ENCODE peak calls at places on chromosome 11, in seven cellular contexts. One of them, this sample, is unnamed.

GRCh38 chr11:13118194-13118593 is 109.1 kb downstream of the RASSF10 start:
- DNase-seq in transverse colon: no peak
- DNase-seq in A549: peak
- DNase-seq in fibroblast of villous mesenchyme: peak
- DNase-seq in esophagus squamous epithelium: no peak
- DNase-seq in GM23338: no peak
- DNase-seq in choroid plexus epithelial cell: peak
- DNase-seq in this sample: no peak

GRCh38 chr11:129705341-129705740 is 110.3 kb upstream of the TMEM45B start:
- DNase-seq in transverse colon: no peak
- DNase-seq in A549: no peak
- DNase-seq in fibroblast of villous mesenchyme: no peak
- DNase-seq in esophagus squamous epithelium: no peak
- DNase-seq in GM23338: no peak
- DNase-seq in choroid plexus epithelial cell: no peak
- DNase-seq in this sample: no peak

GRCh38 chr11:96576383-96576782 is 186.6 kb downstream of the JRKL start:
- DNase-seq in transverse colon: no peak
- DNase-seq in A549: no peak
- DNase-seq in fibroblast of villous mesenchyme: no peak
- DNase-seq in esophagus squamous epithelium: no peak
- DNase-seq in GM23338: no peak
- DNase-seq in choroid plexus epithelial cell: no peak
- DNase-seq in this sample: no peak

GRCh38 chr11:66277475-66278391 is at the start of gene CNIH2:
- DNase-seq in transverse colon: peak
- DNase-seq in A549: no peak
- DNase-seq in fibroblast of villous mesenchyme: no peak
- DNase-seq in esophagus squamous epithelium: no peak
- DNase-seq in GM23338: peak
- DNase-seq in choroid plexus epithelial cell: no peak
- DNase-seq in this sample: no peak

GRCh38 chr11:123654566-123655081 is at the start of gene SCN3B:
- DNase-seq in transverse colon: peak
- DNase-seq in A549: peak
- DNase-seq in fibroblast of villous mesenchyme: peak
- DNase-seq in esophagus squamous epithelium: no peak
- DNase-seq in GM23338: peak
- DNase-seq in choroid plexus epithelial cell: peak
- DNase-seq in this sample: no peak

GRCh38 chr11:57599381-57599780 is 1.9 kb downstream of the SERPING1 start:
- DNase-seq in transverse colon: no peak
- DNase-seq in A549: no peak
- DNase-seq in fibroblast of villous mesenchyme: peak
- DNase-seq in esophagus squamous epithelium: no peak
- DNase-seq in GM23338: no peak
- DNase-seq in choroid plexus epithelial cell: peak
- DNase-seq in this sample: no peak

GRCh38 chr11:45924927-45925326 is 2.5 kb downstream of the LARGE2 start:
- DNase-seq in transverse colon: no peak
- DNase-seq in A549: no peak
- DNase-seq in fibroblast of villous mesenchyme: no peak
- DNase-seq in esophagus squamous epithelium: no peak
- DNase-seq in GM23338: no peak
- DNase-seq in choroid plexus epithelial cell: no peak
- DNase-seq in this sample: no peak

GRCh38 chr11:117319214-117319840 is 3.3 kb upstream of the BACE1 start:
- DNase-seq in transverse colon: no peak
- DNase-seq in A549: no peak
- DNase-seq in fibroblast of villous mesenchyme: peak
- DNase-seq in esophagus squamous epithelium: no peak
- DNase-seq in GM23338: no peak
- DNase-seq in choroid plexus epithelial cell: peak
- DNase-seq in this sample: no peak

GRCh38 chr11:77400306-77400705 is 73.6 kb downstream of the PAK1 start:
- DNase-seq in transverse colon: no peak
- DNase-seq in A549: no peak
- DNase-seq in fibroblast of villous mesenchyme: no peak
- DNase-seq in esophagus squamous epithelium: no peak
- DNase-seq in GM23338: no peak
- DNase-seq in choroid plexus epithelial cell: no peak
- DNase-seq in this sample: no peak

GRCh38 chr11:61004841-61005240 is 33.4 kb downstream of the CD6 start:
- DNase-seq in transverse colon: no peak
- DNase-seq in A549: no peak
- DNase-seq in fibroblast of villous mesenchyme: no peak
- DNase-seq in esophagus squamous epithelium: no peak
- DNase-seq in GM23338: no peak
- DNase-seq in choroid plexus epithelial cell: peak
- DNase-seq in this sample: no peak

GRCh38 chr11:135002236-135002635 is 590.2 kb upstream of the B3GAT1 start:
- DNase-seq in transverse colon: no peak
- DNase-seq in A549: no peak
- DNase-seq in fibroblast of villous mesenchyme: no peak
- DNase-seq in esophagus squamous epithelium: no peak
- DNase-seq in GM23338: no peak
- DNase-seq in choroid plexus epithelial cell: no peak
- DNase-seq in this sample: no peak

GRCh38 chr11:104148696-104149095 is 15.3 kb downstream of the PDGFD start:
- DNase-seq in transverse colon: no peak
- DNase-seq in A549: no peak
- DNase-seq in fibroblast of villous mesenchyme: no peak
- DNase-seq in esophagus squamous epithelium: no peak
- DNase-seq in GM23338: no peak
- DNase-seq in choroid plexus epithelial cell: no peak
- DNase-seq in this sample: no peak

GRCh38 chr11:97956904-97957303 is 1063.8 kb upstream of the CNTN5 start:
- DNase-seq in transverse colon: no peak
- DNase-seq in A549: no peak
- DNase-seq in fibroblast of villous mesenchyme: no peak
- DNase-seq in esophagus squamous epithelium: no peak
- DNase-seq in GM23338: peak
- DNase-seq in choroid plexus epithelial cell: no peak
- DNase-seq in this sample: no peak

GRCh38 chr11:47469411-47470179 is 20.7 kb upstream of the RAPSN start:
- DNase-seq in transverse colon: no peak
- DNase-seq in A549: no peak
- DNase-seq in fibroblast of villous mesenchyme: peak
- DNase-seq in esophagus squamous epithelium: no peak
- DNase-seq in GM23338: no peak
- DNase-seq in choroid plexus epithelial cell: peak
- DNase-seq in this sample: no peak

GRCh38 chr11:19696904-19697303 is 15.7 kb upstream of the NAV2 start:
- DNase-seq in transverse colon: no peak
- DNase-seq in A549: no peak
- DNase-seq in fibroblast of villous mesenchyme: no peak
- DNase-seq in esophagus squamous epithelium: no peak
- DNase-seq in GM23338: no peak
- DNase-seq in choroid plexus epithelial cell: no peak
- DNase-seq in this sample: no peak

GRCh38 chr11:69867076-69868002 is 48.1 kb upstream of the FGF3 start:
- DNase-seq in transverse colon: no peak
- DNase-seq in A549: no peak
- DNase-seq in fibroblast of villous mesenchyme: no peak
- DNase-seq in esophagus squamous epithelium: no peak
- DNase-seq in GM23338: no peak
- DNase-seq in choroid plexus epithelial cell: no peak
- DNase-seq in this sample: no peak

GRCh38 chr11:127003260-127003981 is 2.9 kb upstream of the KIRREL3 start:
- DNase-seq in transverse colon: no peak
- DNase-seq in A549: peak
- DNase-seq in fibroblast of villous mesenchyme: no peak
- DNase-seq in esophagus squamous epithelium: no peak
- DNase-seq in GM23338: peak
- DNase-seq in choroid plexus epithelial cell: no peak
- DNase-seq in this sample: no peak

GRCh38 chr11:45662665-45663485 is 2.5 kb downstream of the CHST1 start:
- DNase-seq in transverse colon: no peak
- DNase-seq in A549: peak
- DNase-seq in fibroblast of villous mesenchyme: peak
- DNase-seq in esophagus squamous epithelium: no peak
- DNase-seq in GM23338: peak
- DNase-seq in choroid plexus epithelial cell: peak
- DNase-seq in this sample: no peak

GRCh38 chr11:69489746-69490365 is 8.4 kb downstream of the LINC01488 start:
- DNase-seq in transverse colon: no peak
- DNase-seq in A549: no peak
- DNase-seq in fibroblast of villous mesenchyme: no peak
- DNase-seq in esophagus squamous epithelium: no peak
- DNase-seq in GM23338: no peak
- DNase-seq in choroid plexus epithelial cell: no peak
- DNase-seq in this sample: no peak

GRCh38 chr11:126408496-126408895 is 53.0 kb downstream of the ST3GAL4 start:
- DNase-seq in transverse colon: no peak
- DNase-seq in A549: no peak
- DNase-seq in fibroblast of villous mesenchyme: no peak
- DNase-seq in esophagus squamous epithelium: no peak
- DNase-seq in GM23338: no peak
- DNase-seq in choroid plexus epithelial cell: no peak
- DNase-seq in this sample: no peak

GRCh38 chr11:57502376-57502775 is 13.1 kb downstream of the SLC43A1 start:
- DNase-seq in transverse colon: no peak
- DNase-seq in A549: no peak
- DNase-seq in fibroblast of villous mesenchyme: no peak
- DNase-seq in esophagus squamous epithelium: no peak
- DNase-seq in GM23338: no peak
- DNase-seq in choroid plexus epithelial cell: no peak
- DNase-seq in this sample: no peak

GRCh38 chr11:113237261-113237660 is 77.1 kb upstream of the TTC12 start:
- DNase-seq in transverse colon: no peak
- DNase-seq in A549: no peak
- DNase-seq in fibroblast of villous mesenchyme: no peak
- DNase-seq in esophagus squamous epithelium: no peak
- DNase-seq in GM23338: no peak
- DNase-seq in choroid plexus epithelial cell: no peak
- DNase-seq in this sample: no peak

GRCh38 chr11:113001709-113002108 is 40.5 kb downstream of the NCAM1 start:
- DNase-seq in transverse colon: no peak
- DNase-seq in A549: no peak
- DNase-seq in fibroblast of villous mesenchyme: no peak
- DNase-seq in esophagus squamous epithelium: no peak
- DNase-seq in GM23338: no peak
- DNase-seq in choroid plexus epithelial cell: no peak
- DNase-seq in this sample: no peak

GRCh38 chr11:30908857-30909256 is 322.7 kb upstream of the MPPED2 start:
- DNase-seq in transverse colon: no peak
- DNase-seq in A549: no peak
- DNase-seq in fibroblast of villous mesenchyme: no peak
- DNase-seq in esophagus squamous epithelium: no peak
- DNase-seq in GM23338: no peak
- DNase-seq in choroid plexus epithelial cell: no peak
- DNase-seq in this sample: no peak

DNA sequence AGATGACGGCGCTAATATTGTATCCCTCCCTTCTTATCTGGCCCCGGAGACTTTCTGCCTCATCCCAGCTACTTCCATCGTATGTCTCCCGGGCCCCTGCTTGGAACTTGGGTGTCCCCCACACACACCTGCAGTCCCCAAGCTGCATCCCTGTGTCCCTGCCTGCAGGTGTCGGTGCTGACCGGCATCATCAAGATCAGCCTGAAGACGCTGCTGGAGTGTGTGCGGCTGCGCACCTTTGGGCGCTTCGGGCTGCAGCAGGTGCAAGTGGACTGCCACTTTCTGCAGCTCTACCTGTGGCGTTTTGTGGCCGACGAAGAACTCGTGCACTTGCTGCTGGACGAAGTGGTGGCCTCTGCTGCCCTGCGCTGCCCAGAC is 524 bp upstream of the TM7SF2 start:
- DNase-seq in transverse colon: no peak
- DNase-seq in A549: no peak
- DNase-seq in fibroblast of villous mesenchyme: no peak
- DNase-seq in esophagus squamous epithelium: no peak
- DNase-seq in GM23338: no peak
- DNase-seq in choroid plexus epithelial cell: no peak
- DNase-seq in this sample: no peak
- H3K4me3 ChIP-seq in transverse colon: no peak
- H3K4me3 ChIP-seq in A549: no peak
- H3K4me3 ChIP-seq in fibroblast of villous mesenchyme: no peak
- H3K4me3 ChIP-seq in esophagus squamous epithelium: peak
- H3K4me3 ChIP-seq in GM23338: peak
- H3K4me3 ChIP-seq in choroid plexus epithelial cell: no peak
- H3K4me3 ChIP-seq in this sample: no peak

DNA sequence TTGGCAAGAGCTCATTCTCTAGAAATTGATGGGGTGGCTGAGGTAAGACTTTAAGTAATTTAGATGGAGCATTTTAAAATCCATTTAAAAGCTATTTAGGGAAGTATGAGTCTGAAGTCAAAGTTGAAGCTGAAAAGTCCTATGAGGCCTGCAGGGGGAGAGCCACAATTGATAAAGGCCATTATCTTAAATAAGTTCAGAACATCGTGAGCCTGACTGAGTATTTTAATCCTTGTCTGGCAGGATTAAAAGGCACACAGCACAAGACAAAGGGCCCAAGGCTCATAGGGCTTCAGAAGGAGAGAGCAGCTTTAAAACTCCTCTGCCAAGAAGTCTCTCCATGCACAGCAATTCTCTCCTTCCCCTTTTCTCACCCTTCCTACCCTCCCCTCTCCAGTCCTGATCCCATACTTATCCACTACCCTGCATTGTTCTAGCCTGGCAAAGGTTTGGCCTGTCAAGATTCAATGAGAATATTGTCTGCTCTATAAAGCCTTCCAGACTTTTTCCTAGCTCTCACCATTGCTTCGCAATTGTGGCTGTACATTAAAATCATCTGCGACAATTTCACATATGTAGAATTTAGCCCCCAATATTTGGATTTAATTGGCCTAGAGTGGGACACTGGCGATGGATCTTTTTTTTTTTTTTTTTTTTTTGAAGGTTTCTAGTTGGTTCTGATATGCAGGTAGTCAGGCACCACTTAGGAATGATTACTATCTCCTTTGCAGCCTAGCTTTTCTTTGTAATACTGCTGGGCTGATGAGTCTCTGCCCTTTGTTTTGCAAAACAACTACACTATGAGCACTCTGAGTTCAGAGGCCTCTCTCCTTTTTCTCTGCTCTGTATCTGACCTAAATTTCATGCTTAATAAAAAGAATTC is 1312.8 kb downstream of the FAM181B start:
- DNase-seq in transverse colon: no peak
- DNase-seq in A549: no peak
- DNase-seq in fibroblast of villous mesenchyme: no peak
- DNase-seq in esophagus squamous epithelium: no peak
- DNase-seq in GM23338: peak
- DNase-seq in choroid plexus epithelial cell: no peak
- DNase-seq in this sample: no peak
- TF ChIP-seq CTCF in transverse colon: no peak
- TF ChIP-seq CTCF in A549: no peak
- TF ChIP-seq CTCF in fibroblast of villous mesenchyme: no peak
- TF ChIP-seq CTCF in esophagus squamous epithelium: no peak
- TF ChIP-seq CTCF in GM23338: peak
- TF ChIP-seq CTCF in choroid plexus epithelial cell: no peak
- TF ChIP-seq CTCF in this sample: no peak

GRCh38 chr11:68273056-68273738 is 1.4 kb upstream of the C11orf24 start:
- DNase-seq in transverse colon: no peak
- DNase-seq in A549: no peak
- DNase-seq in fibroblast of villous mesenchyme: no peak
- DNase-seq in esophagus squamous epithelium: no peak
- DNase-seq in GM23338: no peak
- DNase-seq in choroid plexus epithelial cell: no peak
- DNase-seq in this sample: no peak
- H3K4me3 ChIP-seq in transverse colon: no peak
- H3K4me3 ChIP-seq in A549: peak
- H3K4me3 ChIP-seq in fibroblast of villous mesenchyme: no peak
- H3K4me3 ChIP-seq in esophagus squamous epithelium: no peak
- H3K4me3 ChIP-seq in GM23338: peak
- H3K4me3 ChIP-seq in choroid plexus epithelial cell: no peak
- H3K4me3 ChIP-seq in this sample: peak

GRCh38 chr11:75574698-75575265 is 12.7 kb downstream of the SERPINH1 start:
- DNase-seq in transverse colon: no peak
- DNase-seq in A549: no peak
- DNase-seq in fibroblast of villous mesenchyme: no peak
- DNase-seq in esophagus squamous epithelium: no peak
- DNase-seq in GM23338: no peak
- DNase-seq in choroid plexus epithelial cell: no peak
- DNase-seq in this sample: no peak
- TF ChIP-seq CTCF in transverse colon: no peak
- TF ChIP-seq CTCF in A549: no peak
- TF ChIP-seq CTCF in fibroblast of villous mesenchyme: peak
- TF ChIP-seq CTCF in esophagus squamous epithelium: no peak
- TF ChIP-seq CTCF in GM23338: peak
- TF ChIP-seq CTCF in choroid plexus epithelial cell: peak
- TF ChIP-seq CTCF in this sample: no peak